ENCODE peak calls at places on chromosomes 16 and 17, in seven cellular contexts. I, U, B, M, L, H and Q are unnamed samples.

GRCh38 chr16:56974549-56975300 is 13.0 kb downstream of the CETP start:
- DNase-seq in L (no peak), I (no peak), B (no peak), U (no peak), M (peak), H (no peak), Q (no peak)

GRCh38 chr17:73455050-73455687 is 143.4 kb upstream of the CDC42EP4 start:
- DNase-seq in B (no peak), H (no peak), U (no peak), M (no peak), I (no peak), L (no peak), Q (no peak)

GRCh38 chr16:54063374-54063773 is 223.2 kb downstream of the IRX3 start:
- DNase-seq in L (peak), B (no peak), U (peak), I (peak), M (peak), H (no peak), Q (no peak)

GRCh38 chr16:66899945-66900688 is 18.6 kb downstream of the CDH16 start:
- DNase-seq in H (peak), U (peak), I (peak), B (no peak), L (peak), M (peak), Q (no peak)

GRCh38 chr16:84292032-84292431 is 2.6 kb upstream of the WFDC1 start:
- DNase-seq in H (no peak), L (no peak), I (no peak), M (peak), B (no peak), U (no peak), Q (no peak)

GRCh38 chr16:13032911-13033310 is 131.5 kb downstream of the SHISA9 start:
- DNase-seq in M (no peak), H (no peak), I (no peak), U (no peak), L (no peak), B (no peak), Q (no peak)

GRCh38 chr17:10328206-10328605 is 44.6 kb downstream of the MYH13 start:
- DNase-seq in B (no peak), U (no peak), H (no peak), I (no peak), L (no peak), M (no peak), Q (no peak)

GRCh38 chr17:67127925-67128324 is 83.6 kb downstream of the CACNG1 start:
- DNase-seq in H (no peak), U (no peak), I (no peak), M (no peak), L (no peak), B (no peak), Q (no peak)

GRCh38 chr16:12646490-12647274 is 157.0 kb downstream of the CPPED1 start:
- DNase-seq in L (no peak), H (no peak), M (peak), I (no peak), U (no peak), B (no peak), Q (peak)

GRCh38 chr17:69441179-69441578 is 26.7 kb downstream of the MAP2K6 start:
- DNase-seq in M (no peak), H (no peak), U (no peak), B (no peak), I (no peak), L (no peak), Q (no peak)

GRCh38 chr17:75622071-75622470 is 11.2 kb upstream of the SMIM5 start:
- DNase-seq in L (no peak), B (no peak), M (no peak), I (no peak), H (no peak), U (no peak), Q (no peak)

GRCh38 chr17:33509331-33509730 is 216.2 kb upstream of the ASIC2 start:
- DNase-seq in B (no peak), H (no peak), I (no peak), L (peak), U (no peak), M (no peak), Q (no peak)

GRCh38 chr17:40958086-40958953 is 8.4 kb downstream of the KRT39 start:
- DNase-seq in H (no peak), L (no peak), I (no peak), B (no peak), M (no peak), U (no peak), Q (no peak)

GRCh38 chr16:19748389-19749110 is 30.5 kb downstream of the IQCK start:
- DNase-seq in U (peak), H (no peak), L (peak), M (no peak), B (no peak), I (no peak), Q (no peak)

GRCh38 chr17:40460585-40460975 is 17.3 kb downstream of the IGFBP4 start:
- DNase-seq in B (no peak), H (no peak), M (no peak), L (no peak), U (no peak), I (no peak), Q (no peak)

GRCh38 chr16:25796239-25796638 is 104.5 kb downstream of the HS3ST4 start:
- DNase-seq in L (no peak), H (no peak), B (no peak), U (no peak), M (no peak), I (no peak), Q (no peak)

GRCh38 chr17:50353600-50354195 is 7.8 kb downstream of the XYLT2 start:
- DNase-seq in H (no peak), U (no peak), L (no peak), I (no peak), B (no peak), M (no peak), Q (no peak)

DNA sequence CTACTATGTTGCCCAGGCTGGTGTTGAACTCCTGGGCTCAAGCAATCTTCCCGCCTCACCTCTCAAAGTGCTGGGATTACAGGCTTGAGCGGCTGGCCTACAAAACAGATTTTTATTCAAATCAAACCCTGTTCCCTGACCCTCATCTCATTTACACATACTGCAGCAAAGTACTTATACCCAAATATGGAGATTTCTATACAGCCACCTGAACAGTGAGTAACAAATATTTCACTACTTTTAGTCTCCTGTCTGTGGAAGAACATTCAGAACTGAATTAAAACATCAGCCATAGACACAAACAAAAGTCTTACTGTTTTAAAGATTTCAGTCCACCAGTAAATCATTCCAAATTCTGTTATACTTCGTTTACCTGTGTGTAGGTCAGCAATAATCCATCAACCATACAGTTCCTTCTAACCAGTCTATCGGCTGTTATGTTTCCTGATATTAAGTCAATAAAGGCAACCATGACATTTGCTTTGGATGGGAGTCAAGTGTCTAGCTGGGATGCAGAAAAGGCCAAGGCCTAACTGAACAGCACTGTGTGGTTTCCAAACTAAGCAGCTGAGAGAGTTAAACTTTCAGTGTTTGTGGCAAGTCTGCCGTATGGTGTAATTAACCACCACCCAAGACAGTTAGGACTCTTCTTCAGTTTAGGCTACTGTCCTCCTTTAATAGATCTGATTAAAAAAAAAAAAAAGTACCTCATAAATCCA is 22.3 kb downstream of the ERN1 start:
- DNase-seq in H (peak), I (no peak), U (no peak), B (no peak), M (peak), L (no peak), Q (peak)
- TF ChIP-seq CTCF in H (no peak), I (no peak), U (no peak), B (no peak), M (no peak), L (no peak), Q (no peak)

DNA sequence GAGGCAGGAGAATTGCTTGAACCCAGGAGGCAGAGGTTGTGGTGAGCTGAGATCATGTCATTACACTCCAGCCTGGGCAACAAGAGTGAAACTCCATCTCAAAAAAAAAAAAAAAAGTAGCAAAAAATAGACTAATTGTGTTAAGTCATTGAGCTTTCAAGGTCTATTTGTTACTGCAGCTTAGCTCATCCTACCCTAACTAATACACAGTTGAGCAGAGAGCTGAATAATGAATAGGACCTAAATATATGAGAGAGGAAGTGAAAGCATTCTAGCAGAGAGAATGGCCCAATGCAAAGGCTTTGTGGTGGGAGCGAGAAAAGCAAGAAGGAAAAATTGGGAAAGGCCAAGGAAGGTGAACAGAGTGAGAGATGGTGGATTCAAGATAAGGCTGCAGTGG is 128.3 kb downstream of the AXIN2 start:
- DNase-seq in H (no peak), B (no peak), M (no peak), I (no peak), L (no peak), U (no peak), Q (no peak)
- H3K4me3 ChIP-seq in H (no peak), B (no peak), M (no peak), I (no peak), L (no peak), U (no peak), Q (no peak)

DNA sequence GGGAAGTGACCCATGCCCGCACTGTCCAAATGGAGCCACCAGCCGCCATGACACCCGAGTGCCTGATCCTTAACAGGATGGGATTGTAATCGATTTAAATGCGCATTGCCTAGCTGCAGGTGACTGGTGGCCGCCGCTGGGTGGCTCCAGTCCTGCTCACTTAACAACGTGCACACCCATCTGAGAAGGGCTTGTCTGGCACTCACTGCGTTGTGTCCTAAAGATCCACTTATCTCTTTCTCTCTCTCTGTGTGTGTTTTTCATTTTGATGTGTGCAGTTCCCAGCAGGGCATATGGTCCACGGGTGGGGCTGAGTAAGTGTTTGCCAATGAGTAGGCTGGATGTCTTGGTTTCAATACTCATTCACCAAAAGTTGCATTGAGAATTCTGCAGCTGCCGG is 80.6 kb downstream of the IRF8 start:
- DNase-seq in M (no peak), U (no peak), B (no peak), H (no peak), I (no peak), L (no peak), Q (no peak)
- TF ChIP-seq CTCF in M (no peak), U (no peak), B (no peak), H (no peak), I (no peak), L (no peak), Q (no peak)

GRCh38 chr17:20009052-20009301 is 182 bp upstream of the SPECC1 start:
- DNase-seq in I (peak), H (no peak), U (no peak), L (no peak), B (no peak), M (no peak), Q (no peak)

GRCh38 chr17:20010886-20011402 is 1.8 kb downstream of the SPECC1 start:
- DNase-seq in I (no peak), U (no peak), B (no peak), H (no peak), M (no peak), L (no peak), Q (no peak)

GRCh38 chr17:20009302-20010098 is at the start of gene SPECC1:
- DNase-seq in I (no peak), H (peak), M (peak), L (peak), B (peak), U (peak), Q (peak)

GRCh38 chr17:20008242-20009051 is 712 bp upstream of the SPECC1 start:
- DNase-seq in I (no peak), L (peak), B (no peak), U (no peak), M (peak), H (peak), Q (peak)

GRCh38 chr17:20010099-20010863 is 1.1 kb downstream of the SPECC1 start:
- DNase-seq in U (peak), L (peak), I (peak), B (no peak), H (peak), M (peak), Q (peak)
- H3K4me3 ChIP-seq in U (peak), L (peak), I (peak), B (peak), H (peak), M (peak), Q (peak)

GRCh38 chr16:64047878-64048277 is 1074.0 kb downstream of the CDH11 start:
- DNase-seq in L (no peak), U (no peak), M (no peak), I (no peak), B (no peak), H (no peak), Q (no peak)

GRCh38 chr16:64047207-64047606 is 1074.7 kb downstream of the CDH11 start:
- DNase-seq in U (no peak), I (no peak), H (no peak), M (no peak), L (no peak), B (no peak), Q (no peak)

DNA sequence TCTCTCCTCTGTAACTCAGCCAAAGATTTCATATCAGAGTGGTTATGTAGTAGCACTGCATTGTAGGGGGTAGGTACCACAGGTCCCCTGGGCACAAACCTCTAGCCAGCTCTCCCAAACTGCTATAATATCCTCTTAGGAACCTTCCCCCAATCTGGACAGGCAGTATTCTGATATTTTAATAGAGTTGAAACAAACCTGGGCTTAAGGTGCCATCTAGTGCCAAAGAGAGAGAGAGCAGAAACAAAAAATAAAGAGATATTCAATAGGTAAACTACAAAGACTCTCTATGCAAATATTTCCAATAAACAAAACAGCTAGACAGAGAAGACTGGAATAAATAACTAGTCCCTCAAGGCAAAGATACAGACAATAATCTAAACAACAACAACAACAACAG is 1070.0 kb downstream of the CDH11 start:
- DNase-seq in U (peak), H (no peak), L (peak), B (peak), M (peak), I (peak), Q (no peak)
- TF ChIP-seq CTCF in U (peak), H (peak), L (peak), B (peak), M (peak), I (peak), Q (no peak)

DNA sequence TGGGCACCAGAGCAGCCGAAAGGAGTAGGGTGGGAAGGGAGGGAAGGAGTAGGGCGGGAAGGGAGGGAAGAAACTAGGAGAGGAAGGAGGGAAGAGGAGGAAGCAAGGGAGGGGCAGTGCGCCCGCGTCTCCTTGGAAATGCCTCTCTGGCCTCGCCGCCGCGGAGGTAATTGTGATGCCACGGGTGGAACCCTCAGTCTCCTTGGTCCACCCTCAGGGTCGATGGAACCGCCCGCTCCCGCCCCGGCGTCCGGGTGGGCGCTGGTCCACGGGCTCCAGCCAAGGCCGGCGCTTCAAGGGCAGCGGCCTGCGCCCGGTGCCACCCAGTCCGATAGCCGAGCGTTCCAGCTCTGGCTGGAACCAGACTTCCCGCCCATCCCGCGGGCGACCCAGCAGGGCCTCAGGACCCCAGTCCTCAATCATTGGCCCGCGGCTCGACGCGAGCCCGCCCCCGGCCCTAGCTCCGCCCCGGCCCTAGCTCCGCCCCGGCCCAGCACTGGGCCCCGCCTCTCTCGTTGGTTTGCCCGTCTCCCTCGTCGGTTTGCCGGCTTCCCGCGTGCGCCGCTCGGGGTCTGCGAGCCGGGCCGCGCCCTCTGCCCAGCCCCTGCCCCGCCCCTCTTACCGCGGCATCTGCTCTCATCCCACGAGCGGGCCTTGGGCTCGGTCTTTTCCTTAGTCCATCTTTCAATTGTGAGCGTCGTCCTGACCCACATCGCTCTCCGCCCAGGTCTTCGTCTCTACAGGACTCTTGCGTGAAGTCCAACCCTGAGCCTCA is 553 bp downstream of the PROCA1 start:
- DNase-seq in M (peak), L (peak), U (peak), B (peak), I (peak), H (peak), Q (peak)
- H3K4me3 ChIP-seq in M (peak), L (peak), U (peak), B (peak), I (peak), H (peak), Q (peak)

GRCh38 chr16:58713742-58714141 is 20.4 kb downstream of the GOT2 start:
- DNase-seq in H (no peak), I (no peak), M (no peak), L (no peak), U (no peak), B (no peak), Q (no peak)

GRCh38 chr16:58717994-58718393 is 16.1 kb downstream of the GOT2 start:
- DNase-seq in H (no peak), L (no peak), U (no peak), I (no peak), B (no peak), M (no peak), Q (no peak)

DNA sequence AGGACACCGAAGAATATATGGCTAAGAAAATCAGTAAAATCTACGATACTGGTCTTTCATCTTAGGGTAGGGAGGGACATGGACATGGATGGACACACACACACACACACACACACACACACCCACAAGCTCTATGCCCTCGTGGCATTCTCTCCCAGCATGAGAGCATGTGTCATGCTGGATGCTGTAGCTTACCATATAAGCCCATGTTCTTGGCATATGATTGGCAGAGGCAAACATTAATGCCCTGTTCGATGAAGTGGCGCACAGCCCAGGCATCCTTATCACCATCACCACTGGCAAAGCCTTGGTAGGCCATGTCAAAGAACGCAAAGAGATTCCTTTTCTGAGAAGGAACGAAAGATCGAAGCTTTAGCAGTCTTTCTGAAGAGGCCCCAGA is 17.6 kb downstream of the GOT2 start:
- DNase-seq in I (no peak), M (no peak), L (no peak), B (no peak), H (no peak), U (no peak), Q (no peak)
- TF ChIP-seq CTCF in I (no peak), M (no peak), L (no peak), B (no peak), H (no peak), U (no peak), Q (no peak)

DNA sequence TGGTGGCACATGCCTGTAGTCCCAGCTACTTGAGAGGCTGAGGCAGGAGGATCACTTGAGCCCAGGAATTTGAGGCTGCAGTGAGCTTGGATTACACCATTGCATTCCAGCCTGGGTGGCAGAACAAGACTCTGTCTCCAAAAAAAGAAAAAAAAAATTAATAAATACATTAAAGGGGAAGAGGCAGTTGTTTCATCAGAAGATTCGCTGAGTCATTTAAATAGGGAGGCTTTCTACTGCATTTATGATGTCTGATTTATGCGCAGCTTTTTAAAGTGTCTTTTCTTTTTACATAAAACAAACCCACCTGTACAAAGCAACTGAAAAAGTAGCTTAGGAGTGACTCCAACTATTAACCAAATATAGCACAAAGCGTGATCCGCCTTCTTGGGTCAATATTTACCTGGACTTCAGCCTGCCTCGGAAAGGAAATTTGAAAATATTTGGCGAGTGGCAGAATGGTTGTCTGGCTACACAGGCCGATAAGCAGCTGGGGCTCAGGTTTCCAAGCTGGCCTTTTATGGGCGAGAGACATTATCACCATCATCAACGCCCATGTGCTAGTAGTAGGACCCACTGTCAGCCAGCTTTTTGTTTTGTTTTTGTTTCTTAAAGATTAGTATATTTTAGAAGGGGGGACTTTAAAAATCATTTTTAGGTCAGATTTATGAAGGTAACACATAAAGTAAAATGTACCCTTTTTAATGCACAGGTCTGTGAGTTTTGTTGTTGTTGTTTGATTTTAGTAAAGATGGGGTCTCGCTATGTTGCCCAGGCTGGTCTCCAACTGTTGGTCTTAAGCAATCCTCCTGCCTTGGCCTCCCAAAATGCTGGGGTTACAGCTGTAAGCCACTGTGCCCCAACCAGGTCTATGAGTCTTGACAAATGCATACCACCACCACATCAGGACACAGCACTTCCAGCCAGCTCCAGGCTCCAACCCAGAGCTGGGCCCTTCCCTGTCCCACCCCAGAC is 42.5 kb upstream of the RASD1 start:
- DNase-seq in M (peak), H (peak), L (peak), I (peak), B (no peak), U (no peak), Q (no peak)
- H3K4me3 ChIP-seq in M (no peak), H (no peak), L (no peak), I (no peak), B (no peak), U (no peak), Q (no peak)